ENCODE peak calls at places on chromosomes 11 and 22, in ten cellular contexts. J is astrocyte; B is colonic mucosa; S is left ventricle myocardium inferior; Z is tibial nerve; R is CD8-positive, alpha-beta T cell; G is PC-9; K is spleen; O is esophagus squamous epithelium; Q is IMR-90. V is an unnamed sample.

GRCh38 chr22:26320469-26320868 is 108.6 kb upstream of the ASPHD2 start:
- DNase-seq in J (no peak), B (no peak), S (no peak), Z (no peak), R (no peak), G (no peak), K (no peak), O (no peak), Q (no peak), V (no peak)

GRCh38 chr11:85941380-85941973 is 86.3 kb downstream of the CCDC83 start:
- DNase-seq in J (peak; percentile 39), B (peak; percentile 39), S (no peak), Z (peak; percentile 66), R (no peak), G (no peak), K (no peak), O (no peak), Q (peak; percentile 74), V (peak; percentile 60)

GRCh38 chr11:119445850-119446249 is 22.9 kb upstream of the THY1 start:
- DNase-seq in J (no peak), B (no peak), S (no peak), Z (no peak), R (no peak), G (no peak), K (no peak), O (no peak), Q (peak; percentile 81), V (no peak)

GRCh38 chr11:48088682-48089050 is 108.3 kb downstream of the PTPRJ start:
- DNase-seq in J (no peak), B (no peak), S (no peak), Z (no peak), R (no peak), G (no peak), K (no peak), O (no peak), Q (no peak), V (no peak)

GRCh38 chr11:3989251-3989650 is 105.3 kb upstream of the RRM1 start:
- DNase-seq in J (no peak), B (no peak), S (no peak), Z (no peak), R (no peak), G (no peak), K (no peak), O (no peak), Q (no peak), V (no peak)

GRCh38 chr11:63608353-63609345 is 5.6 kb downstream of the PLAAT3 start:
- DNase-seq in J (peak; percentile 90), B (no peak), S (no peak), Z (no peak), R (no peak), G (peak; percentile 92), K (no peak), O (no peak), Q (peak; percentile 66), V (no peak)

GRCh38 chr22:20437253-20438065 is at the start of gene SCARF2:
- DNase-seq in J (peak; percentile 41), B (no peak), S (peak; percentile 71), Z (no peak), R (no peak), G (no peak), K (peak; percentile 75), O (no peak), Q (peak; percentile 62), V (peak; percentile 65)

GRCh38 chr22:28111501-28111900 is 192.4 kb upstream of the PITPNB start:
- DNase-seq in J (peak; percentile 5), B (no peak), S (no peak), Z (no peak), R (no peak), G (no peak), K (no peak), O (no peak), Q (no peak), V (no peak)

GRCh38 chr11:126413426-126413825 is 57.9 kb downstream of the ST3GAL4 start:
- DNase-seq in J (no peak), B (no peak), S (no peak), Z (no peak), R (no peak), G (no peak), K (peak; percentile 62), O (no peak), Q (no peak), V (no peak)

GRCh38 chr11:3230636-3231549 is 1.3 kb downstream of the MRGPRE start:
- DNase-seq in J (no peak), B (no peak), S (no peak), Z (no peak), R (no peak), G (no peak), K (no peak), O (no peak), Q (no peak), V (no peak)

GRCh38 chr22:33271390-33272161 is 213.4 kb upstream of the SYN3 start:
- DNase-seq in J (peak; percentile 32), B (peak; percentile 55), S (peak; percentile 67), Z (peak; percentile 26), R (no peak), G (no peak), K (no peak), O (no peak), Q (peak; percentile 13), V (no peak)

GRCh38 chr11:70270104-70270876 is at the start of gene PPFIA1:
- DNase-seq in J (peak; percentile 79), B (peak; percentile 96), S (peak; percentile 96), Z (peak; percentile 85), R (peak; percentile 94), G (peak; percentile 90), K (peak; percentile 98), O (peak; percentile 65), Q (peak; percentile 91), V (peak; percentile 98)

GRCh38 chr11:1438967-1439330 is 47.6 kb downstream of the MOB2 start:
- DNase-seq in J (no peak), B (no peak), S (no peak), Z (no peak), R (no peak), G (no peak), K (no peak), O (no peak), Q (no peak), V (no peak)

GRCh38 chr11:102598272-102598671 is 26.9 kb downstream of the MMP20 start:
- DNase-seq in J (no peak), B (no peak), S (no peak), Z (no peak), R (no peak), G (no peak), K (no peak), O (no peak), Q (no peak), V (no peak)

GRCh38 chr11:105155679-105156078 is 16.1 kb upstream of the CARD18 start:
- DNase-seq in J (no peak), B (no peak), S (no peak), Z (no peak), R (no peak), G (no peak), K (no peak), O (no peak), Q (no peak), V (no peak)

GRCh38 chr11:95135880-95136279 is 46.2 kb downstream of the ENDOD1 start:
- DNase-seq in J (no peak), B (no peak), S (no peak), Z (no peak), R (no peak), G (no peak), K (no peak), O (no peak), Q (no peak), V (no peak)
- H3K4me1 ChIP-seq in J (peaks cover 11% of the 10 kb centered on the region), B (no peaks in the 10 kb centered on the region), S (peaks cover 9% of the 10 kb centered on the region), Z (peaks cover 6% of the 10 kb centered on the region), R (no peaks in the 10 kb centered on the region), G (peaks cover 25% of the 10 kb centered on the region), K (peaks cover 3% of the 10 kb centered on the region), O (peaks cover 14% of the 10 kb centered on the region), Q (peaks cover 2% of the 10 kb centered on the region), V (peaks cover 14% of the 10 kb centered on the region)

GRCh38 chr22:18081416-18081815 is 3.6 kb downstream of the PEX26 start:
- DNase-seq in J (no peak), B (no peak), S (no peak), Z (no peak), R (no peak), G (no peak), K (no peak), O (no peak), Q (no peak), V (no peak)
- H3K36me3 ChIP-seq in J (peaks cover 23% of the 10 kb centered on the region), B (peaks cover 12% of the 10 kb centered on the region), S (peaks cover 70% of the 10 kb centered on the region), Z (no peaks in the 10 kb centered on the region), R (peaks cover 49% of the 10 kb centered on the region), G (peaks cover 3% of the 10 kb centered on the region), K (peaks cover 65% of the 10 kb centered on the region), O (peaks cover 14% of the 10 kb centered on the region), Q (peaks cover 27% of the 10 kb centered on the region), V (peaks cover 52% of the 10 kb centered on the region)

GRCh38 chr11:17185938-17186337 is 21.8 kb downstream of the PIK3C2A start:
- DNase-seq in J (no peak), B (no peak), S (no peak), Z (no peak), R (no peak), G (no peak), K (no peak), O (no peak), Q (no peak), V (no peak)

GRCh38 chr11:17184882-17185587 is 22.8 kb downstream of the PIK3C2A start:
- DNase-seq in J (no peak), B (no peak), S (no peak), Z (no peak), R (no peak), G (no peak), K (no peak), O (no peak), Q (no peak), V (no peak)

GRCh38 chr11:17183836-17184235 is 23.9 kb downstream of the PIK3C2A start:
- DNase-seq in J (no peak), B (no peak), S (no peak), Z (no peak), R (no peak), G (no peak), K (no peak), O (no peak), Q (no peak), V (no peak)

GRCh38 chr11:17188675-17189074 is 19.1 kb downstream of the PIK3C2A start:
- DNase-seq in J (no peak), B (no peak), S (no peak), Z (no peak), R (no peak), G (no peak), K (no peak), O (no peak), Q (no peak), V (no peak)

GRCh38 chr11:17186932-17187692 is 20.7 kb downstream of the PIK3C2A start:
- DNase-seq in J (no peak), B (no peak), S (no peak), Z (no peak), R (no peak), G (no peak), K (no peak), O (no peak), Q (no peak), V (no peak)
- TF ChIP-seq CTCF in J (no peak), B (no peak), S (no peak), Z (no peak), R (no peak), G (no peak), K (no peak), O (no peak), Q (no peak), V (no peak)

DNA sequence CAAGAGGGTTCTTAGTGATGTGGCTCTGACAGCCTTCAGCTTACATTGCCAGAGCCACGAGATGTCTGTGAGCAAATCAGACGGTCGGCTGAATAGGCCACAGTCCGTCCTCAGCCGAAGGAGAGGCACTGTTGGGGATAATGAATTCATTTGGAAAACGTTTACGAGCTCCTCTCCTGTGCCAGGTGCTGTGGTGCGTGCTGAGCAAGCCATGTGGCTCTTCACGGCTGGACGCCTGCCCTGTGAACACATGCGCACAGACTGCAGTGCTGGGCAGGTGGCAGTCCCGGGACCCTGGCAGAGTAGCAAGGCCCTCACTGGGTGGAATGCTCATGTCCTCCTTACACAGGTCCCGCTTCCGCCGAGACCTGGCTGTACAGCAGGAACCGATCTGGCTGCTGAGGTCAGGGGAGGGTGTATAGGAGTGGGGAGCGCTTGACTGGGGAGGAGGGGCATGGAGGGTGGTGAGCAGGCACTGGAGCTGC is 6.8 kb downstream of the TBC1D22A start:
- DNase-seq in J (no peak), B (no peak), S (peak; percentile 64), Z (no peak), R (no peak), G (no peak), K (peak; percentile 86), O (no peak), Q (no peak), V (peak; percentile 47)
- H3K4me1 ChIP-seq in J (peaks cover 8% of the 10 kb centered on the region), B (peaks cover 16% of the 10 kb centered on the region), S (peaks cover 84% of the 10 kb centered on the region), Z (peaks cover 26% of the 10 kb centered on the region), R (peaks cover 51% of the 10 kb centered on the region), G (peaks cover 11% of the 10 kb centered on the region), K (peaks cover 67% of the 10 kb centered on the region), O (peaks cover 14% of the 10 kb centered on the region), Q (peaks cover 11% of the 10 kb centered on the region), V (peaks cover 5% of the 10 kb centered on the region)